ENCODE peak calls at places on chromosomes 1 and 21, in eight cellular contexts. M is tibial nerve, X is BJ, B is thyroid gland, J is thoracic aorta, H is AG10803, E is GM12878, S is brain microvascular endothelial cell. T is an unnamed sample.

GRCh38 chr1:47178665-47179022 is 11.2 kb downstream of the PDZK1IP1 start:
- DNase-seq in H (no peak), X (no peak), E (no peak), J (no peak), S (no peak), B (no peak), M (no peak), T (no peak)

GRCh38 chr1:160741597-160742348 is 2.7 kb downstream of the SLAMF7 start:
- DNase-seq in J (no peak), S (no peak), M (no peak), E (no peak), B (no peak), H (no peak), X (no peak), T (no peak)

GRCh38 chr1:21573971-21574458 is 64.8 kb downstream of the ALPL start:
- DNase-seq in J (no peak), X (no peak), B (peak), H (peak), E (no peak), M (no peak), S (peak), T (no peak)

GRCh38 chr1:182670032-182670431 is 14.4 kb downstream of the RGS8 start:
- DNase-seq in X (no peak), J (no peak), B (no peak), H (no peak), M (no peak), E (no peak), S (no peak), T (no peak)

GRCh38 chr1:225733254-225733653 is 44.4 kb upstream of the SRP9 start:
- DNase-seq in J (no peak), B (peak), S (no peak), E (no peak), X (no peak), M (no peak), H (no peak), T (no peak)

GRCh38 chr1:225508538-225509375 is 80.9 kb upstream of the LBR start:
- DNase-seq in B (peak), X (peak), J (peak), H (peak), E (no peak), S (peak), M (no peak), T (no peak)

GRCh38 chr1:236759252-236759859 is 35.7 kb upstream of the MTR start:
- DNase-seq in X (no peak), E (peak), M (no peak), H (peak), B (no peak), S (peak), J (no peak), T (no peak)

GRCh38 chr1:243745361-243745760 is 104.7 kb downstream of the AKT3 start:
- DNase-seq in H (peak), S (peak), B (no peak), X (no peak), M (no peak), E (no peak), J (no peak), T (no peak)

GRCh38 chr1:85581802-85582686 is 1.5 kb downstream of the CCN1 start:
- DNase-seq in H (peak), X (no peak), J (no peak), B (peak), M (no peak), S (peak), E (no peak), T (no peak)

GRCh38 chr1:119712342-119713038 is 756 bp downstream of the PHGDH start:
- DNase-seq in S (peak), H (peak), E (no peak), J (peak), X (peak), M (peak), B (peak), T (no peak)

GRCh38 chr21:24941316-24942185 is 665.7 kb downstream of the MRPL39 start:
- DNase-seq in X (no peak), E (no peak), M (no peak), B (no peak), J (no peak), H (no peak), S (no peak), T (no peak)

GRCh38 chr1:19602486-19602885 is 41.6 kb upstream of the NBL1 start:
- DNase-seq in M (no peak), S (no peak), B (no peak), H (no peak), E (no peak), X (no peak), J (no peak), T (no peak)

GRCh38 chr1:46451948-46452930 is 37.4 kb upstream of the DMBX1 start:
- DNase-seq in M (no peak), B (no peak), X (no peak), E (no peak), J (no peak), S (no peak), H (no peak), T (no peak)

GRCh38 chr1:227777646-227778045 is 37.8 kb upstream of the PRSS38 start:
- DNase-seq in M (no peak), H (no peak), B (no peak), J (no peak), E (no peak), X (no peak), S (no peak), T (no peak)

GRCh38 chr1:87149166-87150065 is 179.3 kb upstream of the LMO4 start:
- DNase-seq in H (peak), E (no peak), S (no peak), M (no peak), X (peak), B (no peak), J (no peak), T (no peak)

GRCh38 chr1:93591833-93592635 is 89.6 kb downstream of the BCAR3 start:
- DNase-seq in M (no peak), S (no peak), E (peak), H (no peak), B (peak), J (no peak), X (no peak), T (peak)

GRCh38 chr1:112267929-112268328 is 128.1 kb upstream of the CTTNBP2NL start:
- DNase-seq in J (no peak), E (no peak), H (no peak), B (peak), S (no peak), M (no peak), X (no peak), T (no peak)

GRCh38 chr1:41572224-41572623 is 87.7 kb upstream of the EDN2 start:
- DNase-seq in E (no peak), H (no peak), M (no peak), X (no peak), S (no peak), J (no peak), B (no peak), T (no peak)

DNA sequence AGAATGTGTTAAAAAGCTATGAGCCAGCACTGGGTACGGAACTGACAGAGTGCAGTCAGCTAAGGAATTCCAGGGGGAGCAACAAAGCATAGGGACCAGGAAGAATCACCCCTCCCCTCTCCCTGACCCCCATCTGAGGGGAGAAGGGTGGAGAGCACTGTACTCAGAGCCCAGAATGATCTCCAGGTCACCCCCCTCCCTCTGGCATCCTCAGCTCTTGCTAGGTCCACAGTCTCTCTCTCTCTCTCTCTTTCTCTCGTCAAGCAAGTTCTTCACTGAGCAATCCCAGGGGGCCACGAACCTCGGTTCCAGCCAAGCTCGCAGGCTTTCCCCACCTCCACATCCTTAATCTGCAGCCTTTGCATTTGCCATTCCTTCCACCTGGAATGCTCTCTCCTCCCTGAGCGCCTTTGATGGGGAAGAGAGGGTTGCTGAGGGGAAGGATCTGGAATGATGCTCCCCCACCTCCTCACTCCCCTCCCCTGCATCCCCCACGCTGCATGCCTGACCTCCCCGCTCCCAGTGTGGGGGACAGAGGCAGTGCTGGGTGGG is 6.7 kb upstream of the WASF2 start:
- DNase-seq in S (no peak), J (no peak), E (no peak), H (peak), M (no peak), X (no peak), B (no peak), T (no peak)
- TF ChIP-seq CTCF in S (peak), J (peak), E (no peak), H (peak), M (peak), X (peak), B (no peak), T (no peak)

DNA sequence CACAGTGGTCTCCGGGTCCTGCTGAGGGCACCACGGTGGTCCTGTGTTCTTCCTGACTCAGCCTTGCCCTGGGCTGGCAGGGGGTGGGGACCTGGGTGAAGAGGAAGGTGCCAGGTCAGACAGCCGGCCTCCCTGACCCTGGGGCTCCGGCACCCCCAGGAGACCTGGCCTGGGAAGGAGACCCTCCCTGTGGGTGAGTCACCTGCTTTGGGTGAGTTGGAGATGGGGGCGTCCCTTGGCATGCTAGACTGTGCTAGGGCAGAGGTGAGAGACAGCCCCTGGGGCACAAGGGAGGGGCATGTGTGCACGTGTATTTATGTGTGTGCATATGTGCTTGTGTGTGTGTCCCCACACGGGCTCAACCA is 23.4 kb downstream of the SPSB1 start:
- DNase-seq in H (no peak), M (no peak), J (no peak), B (peak), E (no peak), S (no peak), X (no peak), T (no peak)
- H3K4me3 ChIP-seq in H (no peak), M (no peak), J (peak), B (no peak), E (no peak), S (no peak), X (no peak), T (no peak)

DNA sequence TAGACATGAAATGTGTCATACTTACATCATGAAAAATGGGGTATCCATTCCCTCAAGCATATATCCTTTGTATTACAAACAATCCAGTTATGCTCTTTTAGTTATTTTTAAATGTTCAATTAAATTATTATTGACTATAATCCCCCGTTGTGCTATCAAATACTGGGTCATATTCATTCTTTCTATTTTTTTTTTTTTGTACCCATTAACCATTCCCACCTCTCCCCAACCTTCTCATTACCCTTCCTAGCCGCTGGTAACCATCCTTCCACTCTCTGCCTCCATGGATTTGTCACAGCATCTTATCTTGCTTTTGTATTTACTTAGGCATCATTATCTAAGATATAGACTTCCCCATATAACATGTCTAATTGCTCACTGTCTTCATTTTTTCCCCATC is 15.8 kb downstream of the ATG4C start:
- DNase-seq in S (no peak), X (no peak), E (no peak), B (no peak), M (no peak), H (no peak), J (no peak), T (no peak)
- TF ChIP-seq CTCF in S (no peak), X (no peak), E (no peak), B (no peak), M (no peak), H (no peak), J (no peak), T (no peak)

DNA sequence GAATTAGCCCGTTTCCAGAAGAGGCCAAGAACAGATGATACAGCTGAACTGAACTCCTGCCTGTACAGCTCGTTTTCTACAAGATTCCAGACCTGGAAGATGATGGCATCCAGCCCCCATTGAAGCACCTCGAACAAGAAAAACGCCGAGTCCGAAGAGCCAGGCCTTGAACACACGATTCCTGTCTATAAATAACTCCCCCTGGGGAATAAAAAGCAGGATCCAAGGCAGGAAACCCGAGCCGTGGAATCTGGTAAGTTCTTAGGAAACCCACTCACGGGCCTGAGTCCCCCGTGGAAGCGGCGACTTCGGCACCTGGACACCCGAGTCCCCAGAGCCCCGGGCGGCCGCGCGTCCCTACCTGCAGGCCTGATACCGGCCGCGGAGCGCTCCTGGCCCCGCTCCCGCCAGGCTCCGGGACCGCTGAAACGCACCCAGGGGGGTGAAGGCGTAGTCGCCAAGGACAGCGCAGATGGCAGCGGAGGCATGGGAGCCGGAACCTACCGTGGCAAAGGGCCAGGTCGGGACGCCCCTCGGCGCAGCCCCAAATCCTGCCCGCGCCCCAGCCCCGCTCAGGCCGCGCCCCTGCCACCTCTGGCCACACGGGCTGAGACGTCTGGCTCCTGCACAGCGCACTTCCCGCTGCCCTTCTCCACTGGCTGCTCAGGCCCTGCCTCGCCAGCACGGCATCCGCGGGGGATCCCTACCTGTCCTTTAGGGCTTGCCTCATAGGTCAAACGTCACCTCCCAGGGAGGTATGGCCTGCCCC is 14.0 kb upstream of the HLCS start:
- DNase-seq in M (no peak), X (no peak), J (no peak), E (no peak), B (peak), H (peak), S (no peak), T (no peak)
- H3K4me3 ChIP-seq in M (peak), X (peak), J (peak), E (peak), B (peak), H (peak), S (peak), T (peak)

GRCh38 chr1:16235347-16235746 is 1.6 kb downstream of the CPLANE2 start:
- DNase-seq in E (no peak), M (no peak), B (no peak), X (no peak), H (no peak), S (no peak), J (no peak), T (no peak)

GRCh38 chr1:16237343-16237830 is 404 bp upstream of the CPLANE2 start:
- DNase-seq in S (no peak), M (no peak), X (no peak), J (no peak), B (no peak), E (no peak), H (peak), T (no peak)

GRCh38 chr1:16233431-16233830 is 3.6 kb downstream of the CPLANE2 start:
- DNase-seq in S (no peak), J (no peak), X (no peak), H (no peak), E (no peak), B (no peak), M (no peak), T (no peak)

GRCh38 chr1:16236091-16236494 is 890 bp downstream of the CPLANE2 start:
- DNase-seq in X (no peak), M (no peak), J (no peak), B (peak), H (peak), E (peak), S (no peak), T (no peak)

GRCh38 chr1:16236495-16237342 is at the start of gene CPLANE2:
- DNase-seq in J (peak), X (no peak), S (peak), H (peak), E (peak), M (peak), B (peak), T (peak)
- TF ChIP-seq CTCF in J (no peak), X (peak), S (no peak), H (peak), E (peak), M (peak), B (no peak), T (no peak)

DNA sequence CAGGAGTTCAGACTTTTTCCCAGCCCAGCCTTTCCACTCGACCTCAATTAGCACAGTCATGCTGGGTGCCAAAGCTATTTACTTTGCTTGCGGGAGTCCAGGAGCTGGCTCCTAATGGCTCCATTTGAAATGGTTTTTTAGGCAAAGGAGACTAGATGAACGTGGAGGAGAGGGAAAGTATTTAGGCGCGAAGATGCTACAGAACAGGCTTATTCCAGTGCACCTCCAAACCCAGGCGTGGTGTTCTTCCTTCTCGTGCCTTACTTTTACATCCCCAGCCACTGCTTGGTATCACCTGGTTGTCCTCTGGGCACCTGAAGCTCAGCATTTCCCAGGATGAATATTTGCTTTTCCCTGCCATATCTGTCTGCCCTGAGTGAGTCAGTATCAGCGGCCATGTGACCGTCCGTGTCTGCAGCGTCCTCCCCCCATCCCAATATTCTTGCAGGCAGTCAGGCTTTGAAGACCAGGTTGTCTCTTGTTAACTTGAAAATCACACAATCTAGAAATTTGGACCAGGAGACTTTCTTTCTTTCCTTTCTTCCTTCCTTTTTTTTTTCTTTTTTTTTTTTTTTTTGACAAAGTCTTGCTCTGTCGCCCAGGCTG is 198.5 kb downstream of the DYRK1A start:
- DNase-seq in X (no peak), M (no peak), H (no peak), J (no peak), B (no peak), E (no peak), S (peak), T (no peak)
- H3K4me3 ChIP-seq in X (no peak), M (peak), H (peak), J (peak), B (no peak), E (peak), S (peak), T (no peak)

GRCh38 chr1:192807221-192807967 is 1.4 kb upstream of the RGS2 start:
- DNase-seq in X (no peak), M (no peak), B (no peak), S (no peak), H (peak), J (no peak), E (no peak), T (no peak)

GRCh38 chr1:192807968-192808587 is 761 bp upstream of the RGS2 start:
- DNase-seq in E (no peak), H (peak), J (no peak), B (no peak), S (peak), M (no peak), X (no peak), T (no peak)

GRCh38 chr1:192810253-192810880 is 1.5 kb downstream of the RGS2 start:
- DNase-seq in J (no peak), M (no peak), E (no peak), X (no peak), S (no peak), H (no peak), B (no peak), T (no peak)

GRCh38 chr1:192809286-192810252 is 730 bp downstream of the RGS2 start:
- DNase-seq in H (peak), X (no peak), E (no peak), M (no peak), B (no peak), S (peak), J (no peak), T (no peak)

GRCh38 chr1:192808588-192809285 is at the start of gene RGS2:
- DNase-seq in H (peak), B (peak), J (peak), X (peak), S (peak), M (peak), E (peak), T (peak)
- TF ChIP-seq CTCF in H (no peak), B (no peak), J (no peak), X (no peak), S (no peak), M (peak), E (no peak), T (peak)

GRCh38 chr1:3612123-3612522 is 815 bp upstream of the MEGF6 start:
- DNase-seq in B (no peak), M (no peak), X (no peak), S (no peak), E (no peak), H (no peak), J (no peak), T (no peak)
- H3K4me3 ChIP-seq in B (no peak), M (no peak), X (no peak), S (no peak), E (no peak), H (no peak), J (peak), T (no peak)

GRCh38 chr21:38333290-38334272 is 76.8 kb downstream of the KCNJ15 start:
- DNase-seq in J (no peak), S (no peak), M (no peak), B (peak), H (no peak), X (no peak), E (no peak), T (no peak)
- TF ChIP-seq CTCF in J (no peak), S (peak), M (no peak), B (no peak), H (peak), X (peak), E (peak), T (peak)

GRCh38 chr1:30816211-30817082 is 58.9 kb upstream of the LAPTM5 start:
- DNase-seq in H (peak), J (no peak), M (peak), E (no peak), B (peak), S (peak), X (peak), T (no peak)
- H3K4me3 ChIP-seq in H (no peak), J (no peak), M (no peak), E (no peak), B (no peak), S (no peak), X (no peak), T (no peak)